ENCODE peak calls at places on chromosomes 1 and 21, in ten cellular contexts. S is WERI-Rb-1, N is thoracic aorta, W is tibial artery, Q is thyroid gland, X is astrocyte of the spinal cord, C is Calu3, P is GM12865, T is AG04450, V is cardiac fibroblast. A is an unnamed sample.

GRCh38 chr1:168084396-168085231 is 52.1 kb downstream of the GPR161 start:
- DNase-seq in T (no peak), P (peak), X (peak), W (peak), Q (peak), V (peak), C (peak), N (no peak), S (peak), A (peak)

GRCh38 chr1:246893205-246893939 is 38.4 kb downstream of the AHCTF1 start:
- DNase-seq in T (no peak), C (no peak), N (no peak), S (no peak), P (peak), Q (no peak), W (no peak), X (no peak), V (no peak), A (no peak)

GRCh38 chr1:240100351-240100750 is 8.7 kb downstream of the FMN2 start:
- DNase-seq in V (peak), C (no peak), Q (no peak), P (no peak), X (peak), W (no peak), N (no peak), S (no peak), T (no peak), A (no peak)

GRCh38 chr1:240998024-240998423 is 359.0 kb downstream of the RGS7 start:
- DNase-seq in Q (no peak), T (no peak), W (no peak), X (peak), N (no peak), P (no peak), C (no peak), V (peak), S (no peak), A (no peak)

GRCh38 chr1:39110882-39111281 is 84.7 kb downstream of the NDUFS5 start:
- DNase-seq in T (no peak), X (no peak), Q (no peak), C (no peak), P (no peak), W (no peak), S (no peak), V (peak), N (no peak), A (no peak)

GRCh38 chr1:44240802-44241671 is 27.8 kb downstream of the DMAP1 start:
- DNase-seq in W (no peak), V (no peak), T (no peak), Q (peak), S (peak), P (no peak), C (no peak), X (no peak), N (no peak), A (no peak)

GRCh38 chr1:40042337-40042736 is 1.8 kb downstream of the CAP1 start:
- DNase-seq in T (no peak), X (no peak), P (no peak), S (no peak), C (no peak), W (no peak), Q (no peak), N (no peak), V (peak), A (no peak)

GRCh38 chr1:107965112-107965991 is at the start of gene VAV3:
- DNase-seq in T (no peak), N (peak), V (peak), P (peak), C (peak), W (peak), X (peak), S (peak), Q (peak), A (peak)

GRCh38 chr21:42523941-42524340 is 10.3 kb downstream of the SLC37A1 start:
- DNase-seq in C (no peak), X (no peak), S (no peak), Q (no peak), V (no peak), N (no peak), P (no peak), T (no peak), W (no peak), A (no peak)

GRCh38 chr1:152191711-152192110 is 32.3 kb downstream of the HRNR start:
- DNase-seq in P (no peak), Q (no peak), N (no peak), S (no peak), V (no peak), C (no peak), T (no peak), X (no peak), W (no peak), A (no peak)

GRCh38 chr21:32206631-32207030 is 72.2 kb downstream of the MIS18A start:
- DNase-seq in P (no peak), N (no peak), V (no peak), T (no peak), X (no peak), C (no peak), W (no peak), Q (no peak), S (no peak), A (no peak)

GRCh38 chr1:208235356-208235982 is 8.7 kb downstream of the PLXNA2 start:
- DNase-seq in N (no peak), V (no peak), C (no peak), W (no peak), X (no peak), T (no peak), Q (no peak), S (peak), P (no peak), A (no peak)

GRCh38 chr1:117284408-117285215 is 73.9 kb upstream of the VTCN1 start:
- DNase-seq in W (no peak), P (peak), C (peak), V (peak), T (peak), S (peak), Q (no peak), N (no peak), X (peak), A (peak)

GRCh38 chr1:183096351-183096750 is 73.1 kb downstream of the LAMC1 start:
- DNase-seq in P (no peak), C (no peak), S (no peak), Q (no peak), T (no peak), V (no peak), X (no peak), N (no peak), W (no peak), A (no peak)

GRCh38 chr1:197967066-197967465 is 49.9 kb downstream of the LHX9 start:
- DNase-seq in S (no peak), V (no peak), W (no peak), P (no peak), Q (no peak), N (no peak), T (no peak), X (no peak), C (peak), A (no peak)

GRCh38 chr1:101379037-101379436 is 142.2 kb downstream of the S1PR1 start:
- DNase-seq in C (no peak), Q (no peak), W (no peak), X (no peak), N (no peak), S (no peak), P (no peak), T (no peak), V (no peak), A (no peak)

GRCh38 chr1:147641695-147642592 is 28.4 kb downstream of the ACP6 start:
- DNase-seq in X (peak), Q (peak), N (peak), W (peak), P (peak), V (peak), T (no peak), S (peak), C (peak), A (peak)

GRCh38 chr1:84668185-84668584 is 22.1 kb downstream of the SSX2IP start:
- DNase-seq in N (no peak), V (peak), C (no peak), Q (no peak), X (no peak), T (no peak), S (peak), P (peak), W (no peak), A (no peak)

GRCh38 chr1:247121382-247121781 is 17.2 kb upstream of the ZNF669 start:
- DNase-seq in W (no peak), P (no peak), N (no peak), V (no peak), X (no peak), C (no peak), S (no peak), T (no peak), Q (no peak), A (no peak)

GRCh38 chr1:167109125-167109524 is 15.2 kb downstream of the STYXL2 start:
- DNase-seq in C (no peak), S (no peak), Q (no peak), P (peak), T (no peak), N (no peak), X (no peak), W (no peak), V (no peak), A (no peak)

GRCh38 chr1:234256359-234256758 is 116.9 kb upstream of the COA6 start:
- DNase-seq in Q (no peak), T (no peak), C (no peak), W (no peak), S (no peak), X (peak), N (no peak), V (peak), P (peak), A (no peak)

GRCh38 chr21:22044431-22044830 is 1046.2 kb downstream of the NCAM2 start:
- DNase-seq in T (no peak), C (no peak), P (no peak), N (no peak), V (no peak), X (no peak), S (no peak), W (no peak), Q (no peak), A (no peak)

GRCh38 chr1:170601866-170602265 is 62.1 kb upstream of the PRRX1 start:
- DNase-seq in C (no peak), V (no peak), N (no peak), P (no peak), T (no peak), W (no peak), X (no peak), Q (no peak), S (no peak), A (no peak)

DNA sequence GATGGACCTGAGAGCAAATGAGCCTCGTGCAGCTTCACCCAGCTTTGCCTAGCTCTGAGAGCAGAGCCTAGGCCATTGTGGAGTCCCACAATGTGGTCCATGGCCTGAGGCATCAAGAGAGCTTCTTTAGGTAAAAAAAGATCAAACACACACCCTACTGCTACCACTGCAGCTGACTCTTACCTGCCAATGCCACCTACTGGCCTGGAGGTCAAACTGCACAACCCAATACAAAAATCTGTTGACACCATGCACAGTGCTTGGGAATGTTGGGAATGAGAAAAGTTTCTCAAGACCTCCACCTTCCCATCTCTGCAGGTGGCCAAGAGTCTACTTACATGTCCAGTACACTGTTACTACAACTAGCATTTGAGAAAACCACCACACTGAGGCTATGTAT is 60.6 kb downstream of the UCHL5 start:
- DNase-seq in T (no peak), X (no peak), N (no peak), Q (no peak), P (no peak), W (no peak), V (no peak), S (peak), C (no peak), A (no peak)
- TF ChIP-seq CTCF in T (peak), X (peak), N (peak), Q (no peak), P (peak), W (no peak), V (peak), S (peak), C (no peak), A (peak)

GRCh38 chr1:2210786-2211185 is 16.2 kb upstream of the FAAP20 start:
- DNase-seq in P (no peak), S (no peak), C (no peak), W (no peak), N (no peak), V (no peak), T (no peak), Q (no peak), X (no peak), A (no peak)

GRCh38 chr1:2210084-2210653 is 15.6 kb upstream of the FAAP20 start:
- DNase-seq in W (no peak), V (no peak), Q (no peak), P (no peak), N (no peak), C (no peak), S (no peak), T (no peak), X (no peak), A (no peak)

GRCh38 chr1:2212542-2213491 is 15.3 kb upstream of the SKI start:
- DNase-seq in X (peak), V (peak), C (peak), N (peak), P (no peak), Q (peak), W (peak), T (peak), S (no peak), A (peak)

GRCh38 chr1:2213576-2214505 is 14.3 kb upstream of the SKI start:
- DNase-seq in V (peak), Q (peak), T (no peak), W (peak), S (no peak), P (no peak), N (peak), X (peak), C (no peak), A (no peak)

GRCh38 chr1:2212167-2212541 is 16.0 kb upstream of the SKI start:
- DNase-seq in S (no peak), C (no peak), Q (peak), W (no peak), T (no peak), V (no peak), N (no peak), X (no peak), P (no peak), A (no peak)
- TF ChIP-seq CTCF in S (no peak), C (no peak), Q (no peak), W (no peak), T (no peak), V (no peak), N (no peak), X (no peak), P (no peak), A (no peak)

DNA sequence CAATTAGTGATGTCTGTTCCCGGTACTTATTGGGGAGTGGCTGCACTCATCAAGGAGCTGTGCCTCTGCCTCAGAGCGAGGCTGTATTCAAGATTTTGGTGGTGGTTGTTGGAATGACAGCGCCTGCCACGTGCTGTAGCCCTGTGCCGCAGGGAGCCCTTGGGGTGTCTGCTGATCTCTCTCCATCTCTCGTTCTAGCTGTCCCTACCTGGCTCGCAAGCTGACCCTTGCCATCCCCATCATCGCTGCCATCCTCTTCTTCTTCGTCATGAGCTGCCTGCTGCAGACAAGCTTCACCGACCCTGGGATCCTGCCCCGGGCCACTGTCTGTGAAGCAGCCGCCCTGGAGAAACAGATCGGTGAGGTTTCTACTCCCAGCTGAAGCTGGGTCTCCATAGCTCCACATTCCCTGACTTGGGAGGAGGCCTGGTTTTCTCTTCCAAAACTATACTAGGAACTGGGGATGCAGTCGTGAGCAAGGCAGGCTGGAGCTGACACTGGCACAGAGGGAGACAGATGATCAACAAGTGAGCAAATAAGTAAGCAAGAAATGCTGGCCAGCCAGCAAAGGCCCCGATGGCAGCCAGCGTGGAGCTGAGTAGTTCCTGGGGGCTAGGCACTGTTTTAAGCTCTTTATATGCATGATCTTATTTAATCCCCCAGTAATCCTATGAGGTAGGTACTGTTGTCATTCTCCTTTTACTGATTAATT is 5.9 kb downstream of the ZDHHC18 start:
- DNase-seq in P (no peak), V (no peak), X (no peak), C (no peak), S (peak), T (no peak), Q (no peak), N (no peak), W (no peak), A (no peak)
- TF ChIP-seq CTCF in P (no peak), V (no peak), X (no peak), C (no peak), S (no peak), T (no peak), Q (no peak), N (no peak), W (no peak), A (no peak)

GRCh38 chr1:7975212-7975865 is 13.8 kb downstream of the PARK7 start:
- DNase-seq in V (peak), Q (peak), X (peak), S (peak), P (peak), T (peak), W (peak), N (no peak), C (peak), A (peak)
- TF ChIP-seq CTCF in V (peak), Q (peak), X (peak), S (peak), P (peak), T (peak), W (peak), N (peak), C (peak), A (peak)

DNA sequence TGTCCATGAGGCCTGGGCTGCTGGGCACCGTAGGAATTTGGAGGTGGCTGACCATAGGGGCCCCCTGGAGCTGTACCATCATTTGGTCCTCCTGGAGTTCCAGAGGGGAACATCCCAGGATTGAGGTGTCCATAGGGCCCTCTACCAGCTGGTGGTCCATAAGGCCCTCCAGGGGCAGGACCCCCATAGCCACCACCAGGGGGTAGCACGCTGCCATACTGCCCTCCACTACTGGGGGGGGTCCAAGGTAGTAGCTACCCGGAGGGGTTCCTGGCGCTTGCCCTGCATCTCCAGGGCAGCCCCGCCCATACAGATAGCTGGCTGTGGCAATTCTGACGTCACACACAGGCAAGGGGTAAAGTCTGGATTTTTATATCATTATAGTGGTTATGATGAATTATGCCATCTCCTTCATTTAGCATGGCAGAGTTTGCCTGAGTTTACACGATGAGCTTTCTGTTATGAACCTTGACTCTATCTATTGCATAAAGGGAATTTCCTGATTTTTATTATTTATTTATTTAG is 13.2 kb downstream of the MDM4 start:
- DNase-seq in P (no peak), N (no peak), W (no peak), T (no peak), X (no peak), V (no peak), C (no peak), Q (no peak), S (no peak), A (no peak)
- TF ChIP-seq CTCF in P (peak), N (no peak), W (no peak), T (no peak), X (no peak), V (no peak), C (peak), Q (no peak), S (peak), A (no peak)

GRCh38 chr1:54715493-54716298 is at the start of gene TTC4:
- DNase-seq in V (peak), C (peak), Q (peak), S (peak), X (peak), N (peak), T (peak), W (peak), P (peak), A (peak)
- TF ChIP-seq CTCF in V (no peak), C (no peak), Q (no peak), S (no peak), X (no peak), N (no peak), T (no peak), W (peak), P (no peak), A (no peak)

DNA sequence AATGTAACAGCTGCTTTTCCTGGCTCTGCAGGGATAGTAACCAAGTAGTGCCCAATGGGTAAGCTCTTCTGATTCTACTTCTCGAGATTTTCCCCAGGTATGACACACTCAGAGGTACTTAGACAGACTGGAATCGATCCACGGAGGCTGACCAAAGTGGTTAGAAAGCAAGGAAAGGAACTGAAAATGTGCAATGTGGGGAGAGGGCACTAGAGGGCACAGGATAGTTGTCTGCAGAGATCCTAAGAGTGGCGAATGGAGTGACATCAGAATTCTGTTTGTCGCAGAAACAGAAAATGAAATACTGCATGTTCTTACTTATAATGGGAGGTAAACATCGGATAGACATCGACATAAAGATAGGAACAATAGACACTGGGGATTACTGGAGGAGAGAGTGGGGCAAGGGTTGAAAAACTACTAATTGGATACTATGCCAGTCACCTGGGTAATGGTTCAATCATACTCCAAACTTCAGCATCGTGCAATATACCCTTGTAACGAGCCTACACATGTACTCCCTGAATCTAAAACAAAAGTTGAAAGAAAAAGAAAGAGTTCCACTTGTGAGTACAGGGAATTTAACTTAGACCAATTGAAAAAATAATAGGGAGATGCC is 23.3 kb downstream of the CYP2J2 start:
- DNase-seq in N (no peak), Q (peak), X (peak), S (peak), V (peak), C (peak), P (peak), T (no peak), W (no peak), A (peak)
- TF ChIP-seq CTCF in N (peak), Q (peak), X (peak), S (peak), V (peak), C (peak), P (peak), T (peak), W (peak), A (peak)